ENCODE peak calls at places on chromosomes 7 and 10, in eight cellular contexts. Z, C, J, Q, D, N, V and Y are unnamed samples.

GRCh38 chr7:107953924-107954303 is 49.0 kb downstream of the LAMB1 start:
- DNase-seq in V (no peak), Q (no peak), D (no peak), N (no peak), J (no peak), Z (no peak), C (no peak), Y (no peak)

GRCh38 chr7:142445019-142445686 is 187.3 kb upstream of the PRSS58 start:
- DNase-seq in J (peak; percentile 66), V (peak; percentile 73), Z (no peak), N (no peak), C (peak; percentile 79), D (no peak), Q (no peak), Y (no peak)

GRCh38 chr10:6203331-6204062 is 765 bp downstream of the PFKFB3 start:
- DNase-seq in V (peak; percentile 95), D (peak; percentile 46), Z (no peak), C (peak; percentile 97), J (no peak), Q (no peak), N (no peak), Y (peak; percentile 61)

GRCh38 chr7:139852482-139852845 is 23.4 kb downstream of the TBXAS1 start:
- DNase-seq in Q (no peak), C (no peak), N (no peak), J (no peak), V (no peak), Z (no peak), D (no peak), Y (no peak)

GRCh38 chr7:155863721-155864151 is 51.5 kb upstream of the SHH start:
- DNase-seq in Q (no peak), C (no peak), J (no peak), D (no peak), V (no peak), N (no peak), Z (no peak), Y (no peak)

GRCh38 chr10:12780634-12781601 is 220.6 kb downstream of the CCDC3 start:
- DNase-seq in C (no peak), J (no peak), N (no peak), Q (no peak), D (no peak), V (no peak), Z (no peak), Y (no peak)

GRCh38 chr10:110007701-110008517 is at the start of gene ADD3:
- DNase-seq in C (peak; percentile 99), V (peak; percentile 100), D (peak; percentile 96), Z (peak; percentile 94), J (peak; percentile 96), Q (peak; percentile 94), N (peak; percentile 41), Y (peak; percentile 86)

GRCh38 chr10:5400843-5401242 is 3.8 kb downstream of the TUBAL3 start:
- DNase-seq in C (no peak), V (no peak), D (no peak), J (no peak), Q (no peak), Z (no peak), N (no peak), Y (no peak)

GRCh38 chr10:123913688-123914268 is 22.2 kb upstream of the CPXM2 start:
- DNase-seq in Z (no peak), Q (no peak), J (peak; percentile 9), C (peak; percentile 60), D (peak; percentile 22), N (no peak), V (peak; percentile 58), Y (peak; percentile 84)

GRCh38 chr7:154720016-154720415 is 282.9 kb downstream of the PAXIP1 start:
- DNase-seq in D (no peak), N (no peak), V (no peak), Z (no peak), C (no peak), Q (no peak), J (no peak), Y (no peak)

GRCh38 chr10:74947781-74948401 is 121.5 kb downstream of the KAT6B start:
- DNase-seq in N (no peak), C (no peak), V (peak; percentile 13), J (no peak), D (no peak), Q (no peak), Z (no peak), Y (no peak)

GRCh38 chr7:90923576-90923975 is 327.5 kb downstream of the CDK14 start:
- DNase-seq in Z (no peak), C (no peak), N (no peak), Q (no peak), D (no peak), J (no peak), V (no peak), Y (no peak)

GRCh38 chr7:92778972-92779371 is 57.4 kb downstream of the CDK6 start:
- DNase-seq in V (no peak), N (no peak), C (no peak), Z (peak; percentile 80), J (no peak), Q (peak; percentile 69), D (no peak), Y (peak; percentile 23)

GRCh38 chr7:157490465-157490912 is 153.7 kb downstream of the DNAJB6 start:
- DNase-seq in Z (peak; percentile 96), J (peak; percentile 80), V (no peak), Q (peak; percentile 55), D (no peak), N (no peak), C (no peak), Y (peak; percentile 73)

GRCh38 chr10:58897708-58898107 is 278.7 kb upstream of the PHYHIPL start:
- DNase-seq in J (no peak), V (no peak), Q (no peak), Z (no peak), N (no peak), D (no peak), C (no peak), Y (no peak)

GRCh38 chr7:40436761-40437160 is 302.0 kb downstream of the SUGCT start:
- DNase-seq in V (no peak), D (no peak), C (no peak), J (no peak), Z (no peak), Q (no peak), N (no peak), Y (no peak)

GRCh38 chr10:110803830-110804338 is 67.8 kb upstream of the PDCD4 start:
- DNase-seq in D (no peak), J (peak; percentile 6), N (no peak), Z (no peak), Q (no peak), C (peak; percentile 79), V (peak; percentile 75), Y (no peak)

GRCh38 chr10:58326967-58327381 is 7.8 kb upstream of the UBE2D1 start:
- DNase-seq in Q (peak; percentile 72), D (peak; percentile 34), Z (peak; percentile 50), N (no peak), J (no peak), V (no peak), C (peak; percentile 45), Y (no peak)

GRCh38 chr7:102890292-102890970 is 22.4 kb upstream of the LRRC17 start:
- DNase-seq in V (no peak), C (no peak), N (no peak), Q (no peak), Z (peak; percentile 96), J (no peak), D (peak; percentile 17), Y (peak; percentile 82)

GRCh38 chr10:22630229-22631174 is 83.9 kb downstream of the PIP4K2A start:
- DNase-seq in C (no peak), Z (peak; percentile 26), D (no peak), Q (no peak), J (peak; percentile 29), V (no peak), N (no peak), Y (no peak)

GRCh38 chr7:86657948-86658347 is 14.2 kb downstream of the GRM3 start:
- DNase-seq in Q (no peak), N (no peak), Z (no peak), C (no peak), J (no peak), D (no peak), V (no peak), Y (no peak)

GRCh38 chr7:86653919-86654659 is 10.4 kb downstream of the GRM3 start:
- DNase-seq in Z (peak; percentile 9), D (peak; percentile 13), N (no peak), J (no peak), C (no peak), V (peak; percentile 21), Q (no peak), Y (peak; percentile 22)
- H3K4me3 ChIP-seq in Z (no peak overlapping the region), D (no peak overlapping the region), N (no peak overlapping the region), J (no peak overlapping the region), C (no peak overlapping the region), V (no peak overlapping the region), Q (peak overlapping the region; percentile 6), Y (no peak overlapping the region)

DNA sequence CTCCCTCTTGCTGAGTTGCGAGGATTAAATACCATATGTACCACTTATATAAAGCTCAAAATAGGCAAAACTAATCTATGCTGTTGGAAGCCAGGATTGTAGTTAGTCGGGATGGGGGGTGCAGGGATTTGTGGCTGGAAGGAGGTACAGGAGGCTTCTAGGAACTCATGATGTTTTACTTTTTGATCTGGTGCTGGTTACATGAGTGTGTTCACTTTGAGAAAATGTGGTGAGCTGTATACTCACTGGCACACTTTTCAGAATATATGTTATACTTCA is 106.7 kb downstream of the SLIT1 start:
- DNase-seq in D (no peak), Z (no peak), J (no peak), C (no peak), N (no peak), V (no peak), Q (no peak), Y (no peak)
- H3K36me3 ChIP-seq in D (no peaks in the 10 kb centered on the region), Z (no peaks in the 10 kb centered on the region), J (no peaks in the 10 kb centered on the region), C (no peaks in the 10 kb centered on the region), N (no peaks in the 10 kb centered on the region), V (no peaks in the 10 kb centered on the region), Q (no peaks in the 10 kb centered on the region), Y (no peaks in the 10 kb centered on the region)

GRCh38 chr7:99562832-99563231 is 4.4 kb downstream of the ZNF655 start:
- DNase-seq in Q (no peak), V (no peak), J (no peak), Z (peak; percentile 98), C (no peak), D (no peak), N (peak; percentile 98), Y (peak; percentile 81)

GRCh38 chr7:99563650-99564049 is 5.2 kb downstream of the ZNF655 start:
- DNase-seq in J (no peak), D (no peak), Z (peak; percentile 87), N (peak; percentile 9), Q (no peak), V (no peak), C (no peak), Y (peak; percentile 80)

GRCh38 chr7:99561735-99562051 is 3.3 kb downstream of the ZNF655 start:
- DNase-seq in Z (no peak), C (no peak), Q (no peak), V (no peak), J (no peak), N (no peak), D (no peak), Y (no peak)

GRCh38 chr7:99560834-99561734 is 2.6 kb downstream of the ZNF655 start:
- DNase-seq in Z (no peak), N (no peak), V (no peak), J (no peak), Q (no peak), D (no peak), C (no peak), Y (no peak)

GRCh38 chr7:99562114-99562784 is 3.8 kb downstream of the ZNF655 start:
- DNase-seq in C (no peak), J (no peak), N (no peak), Z (no peak), V (no peak), D (no peak), Q (no peak), Y (no peak)
- H3K4me3 ChIP-seq in C (no peak overlapping the region), J (no peak overlapping the region), N (no peak overlapping the region), Z (no peak overlapping the region), V (no peak overlapping the region), D (no peak overlapping the region), Q (no peak overlapping the region), Y (peak overlapping the region; percentile 4)

GRCh38 chr7:106871793-106872571 is 6.9 kb downstream of the PIK3CG start:
- DNase-seq in Q (no peak), C (no peak), J (no peak), N (no peak), V (no peak), D (no peak), Z (no peak), Y (no peak)
- H3K36me3 ChIP-seq in Q (no peaks in the 10 kb centered on the region), C (no peaks in the 10 kb centered on the region), J (peaks cover 78% of the 10 kb centered on the region), N (no peaks in the 10 kb centered on the region), V (no peaks in the 10 kb centered on the region), D (no peaks in the 10 kb centered on the region), Z (no peaks in the 10 kb centered on the region), Y (no peaks in the 10 kb centered on the region)